ENCODE peak calls at places on chromosomes 13 and 19, in six cellular contexts. T is HAP-1, L is lower lobe of right lung, G is cardiac muscle cell, V is adipocyte, D is left lung. B is an unnamed sample.

GRCh38 chr19:58555920-58556632 is 1.2 kb upstream of the CHMP2A start:
- DNase-seq in D (no peak), L (no peak), G (no peak), V (no peak), T (no peak), B (no peak)

GRCh38 chr19:9431475-9431874 is 3.9 kb downstream of the ZNF266 start:
- DNase-seq in V (peak; percentile 43), G (peak; percentile 49), T (peak; percentile 30), L (no peak), D (no peak), B (peak; percentile 51)

GRCh38 chr19:40908981-40909380 is 26.9 kb upstream of the CYP2A7 start:
- DNase-seq in D (no peak), V (no peak), L (no peak), T (peak; percentile 66), G (no peak), B (no peak)

GRCh38 chr13:28071424-28071823 is 29.0 kb downstream of the FLT3 start:
- DNase-seq in D (no peak), L (no peak), T (no peak), V (no peak), G (no peak), B (no peak)

GRCh38 chr13:28047784-28048388 is 52.5 kb downstream of the FLT3 start:
- DNase-seq in T (no peak), D (no peak), L (no peak), V (no peak), G (no peak), B (no peak)

GRCh38 chr19:51548891-51549305 is 17.4 kb upstream of the SIGLEC6 start:
- DNase-seq in G (no peak), D (no peak), V (no peak), L (no peak), T (no peak), B (no peak)

GRCh38 chr13:43240278-43240677 is 216.9 kb downstream of the DNAJC15 start:
- DNase-seq in V (no peak), G (no peak), D (no peak), L (no peak), T (no peak), B (no peak)

GRCh38 chr13:113102727-113103126 is 2.9 kb upstream of the F7 start:
- DNase-seq in T (no peak), D (peak; percentile 9), L (no peak), G (no peak), V (no peak), B (no peak)

GRCh38 chr19:12769689-12770088 is 5.7 kb downstream of the HOOK2 start:
- DNase-seq in V (no peak), T (no peak), G (no peak), D (peak; percentile 85), L (peak; percentile 77), B (no peak)

GRCh38 chr13:52405767-52406494 is at the start of gene THSD1:
- DNase-seq in G (peak; percentile 52), D (peak; percentile 85), V (peak; percentile 63), T (peak; percentile 30), L (peak; percentile 69), B (no peak)

GRCh38 chr13:48155850-48156249 is 60.9 kb upstream of the MED4 start:
- DNase-seq in V (peak; percentile 7), T (no peak), L (no peak), D (no peak), G (peak; percentile 69), B (no peak)

GRCh38 chr19:50721441-50722137 is 1.6 kb upstream of the CLEC11A start:
- DNase-seq in L (no peak), V (peak; percentile 7), T (no peak), G (no peak), D (no peak), B (no peak)

GRCh38 chr13:78160793-78161192 is 242.2 kb upstream of the EDNRB start:
- DNase-seq in T (no peak), D (no peak), G (peak; percentile 19), V (peak; percentile 77), L (no peak), B (no peak)

GRCh38 chr13:73898899-73899298 is 235.3 kb downstream of the KLF12 start:
- DNase-seq in D (peak; percentile 31), G (no peak), T (no peak), V (no peak), L (no peak), B (no peak)

GRCh38 chr13:26785845-26786630 is 25.5 kb upstream of the GPR12 start:
- DNase-seq in V (no peak), G (peak; percentile 14), T (peak; percentile 37), D (peak; percentile 81), L (no peak), B (no peak)

GRCh38 chr13:44853641-44854040 is 135.6 kb downstream of the NUFIP1 start:
- DNase-seq in D (no peak), G (peak; percentile 21), T (no peak), L (no peak), V (no peak), B (no peak)

GRCh38 chr13:114151565-114152284 is 19.3 kb upstream of the RASA3 start:
- DNase-seq in V (no peak), T (no peak), G (peak; percentile 63), L (peak; percentile 80), D (peak; percentile 80), B (no peak)

GRCh38 chr13:44109986-44110640 is 230.4 kb downstream of the LACC1 start:
- DNase-seq in D (no peak), G (no peak), L (no peak), T (no peak), V (no peak), B (no peak)

GRCh38 chr19:12664406-12665280 is 1.9 kb downstream of the MAN2B1 start:
- DNase-seq in D (no peak), L (no peak), V (no peak), G (no peak), T (peak; percentile 80), B (no peak)

GRCh38 chr19:9528757-9529336 is 9.6 kb downstream of the ZNF426 start:
- DNase-seq in D (no peak), T (no peak), V (peak; percentile 1), G (peak; percentile 6), L (no peak), B (no peak)

GRCh38 chr19:5615756-5616327 is 6.7 kb downstream of the SAFB2 start:
- DNase-seq in G (no peak), V (no peak), T (no peak), D (no peak), L (no peak), B (no peak)

GRCh38 chr19:12838182-12838890 is at the start of gene MAST1:
- DNase-seq in D (peak; percentile 81), V (peak; percentile 63), T (peak; percentile 79), G (peak; percentile 27), L (peak; percentile 47), B (no peak)

GRCh38 chr13:100734194-100734720 is 59.7 kb upstream of the TMTC4 start:
- DNase-seq in L (no peak), T (no peak), G (no peak), V (no peak), D (no peak), B (no peak)

GRCh38 chr13:76319921-76320320 is 566.3 kb downstream of the KCTD12 start:
- DNase-seq in T (no peak), L (no peak), D (no peak), G (no peak), V (no peak), B (no peak)
- H3K4me3 ChIP-seq in T (no peak overlapping the region), L (no peak overlapping the region), D (no peak overlapping the region), G (no peak overlapping the region), V (no peak overlapping the region), B (no peak overlapping the region)

DNA sequence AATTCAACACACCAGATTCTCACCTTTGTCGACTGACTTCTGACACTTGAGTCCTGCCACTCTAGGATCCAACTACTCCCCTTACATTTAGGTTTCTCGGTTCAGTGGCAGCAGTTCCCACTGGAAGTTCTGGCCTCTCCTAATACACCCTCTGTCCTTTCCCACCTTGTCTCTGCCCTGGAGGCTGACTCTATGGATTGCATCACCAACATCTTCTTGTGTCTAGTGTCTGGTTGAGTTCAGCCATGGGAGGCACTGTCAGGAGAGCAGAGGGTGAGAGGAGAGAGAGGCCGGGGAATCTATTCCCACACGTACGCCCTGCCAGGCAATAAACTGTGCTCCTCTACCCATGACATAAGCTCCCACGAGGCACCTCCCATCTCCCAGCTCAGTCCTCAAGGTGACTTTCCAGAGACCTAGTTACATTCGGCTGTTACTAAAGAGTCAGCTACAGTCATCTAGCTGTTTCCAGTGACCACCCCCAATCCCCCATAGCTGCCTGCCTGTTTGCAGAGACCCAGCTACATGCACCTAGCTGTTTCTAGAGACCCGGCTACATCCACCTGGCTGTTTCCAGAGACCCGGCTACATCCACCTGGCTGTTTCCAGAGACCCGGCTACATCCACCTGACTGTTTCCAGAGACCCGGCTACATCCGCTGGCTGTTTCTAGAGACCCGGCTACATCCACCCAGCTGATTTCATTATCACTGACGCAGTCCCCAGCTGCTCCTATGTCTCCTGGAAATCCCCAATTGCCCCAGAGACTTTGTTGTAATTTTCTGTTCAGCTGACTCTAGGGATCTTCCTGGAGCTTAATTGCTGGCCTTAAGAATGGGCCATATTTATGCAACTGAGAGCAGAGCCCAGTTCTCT is 8.1 kb upstream of the LILRB4 start:
- DNase-seq in V (no peak), T (no peak), D (no peak), G (no peak), L (no peak), B (no peak)
- H3K4me3 ChIP-seq in V (no peak overlapping the region), T (no peak overlapping the region), D (no peak overlapping the region), G (no peak overlapping the region), L (no peak overlapping the region), B (no peak overlapping the region)

GRCh38 chr13:56166864-56167263 is 973.9 kb upstream of the PRR20A start:
- DNase-seq in D (no peak), L (no peak), G (no peak), V (no peak), T (no peak), B (peak; percentile 36)
- H3K4me3 ChIP-seq in D (no peak overlapping the region), L (no peak overlapping the region), G (no peak overlapping the region), V (no peak overlapping the region), T (no peak overlapping the region), B (no peak overlapping the region)

DNA sequence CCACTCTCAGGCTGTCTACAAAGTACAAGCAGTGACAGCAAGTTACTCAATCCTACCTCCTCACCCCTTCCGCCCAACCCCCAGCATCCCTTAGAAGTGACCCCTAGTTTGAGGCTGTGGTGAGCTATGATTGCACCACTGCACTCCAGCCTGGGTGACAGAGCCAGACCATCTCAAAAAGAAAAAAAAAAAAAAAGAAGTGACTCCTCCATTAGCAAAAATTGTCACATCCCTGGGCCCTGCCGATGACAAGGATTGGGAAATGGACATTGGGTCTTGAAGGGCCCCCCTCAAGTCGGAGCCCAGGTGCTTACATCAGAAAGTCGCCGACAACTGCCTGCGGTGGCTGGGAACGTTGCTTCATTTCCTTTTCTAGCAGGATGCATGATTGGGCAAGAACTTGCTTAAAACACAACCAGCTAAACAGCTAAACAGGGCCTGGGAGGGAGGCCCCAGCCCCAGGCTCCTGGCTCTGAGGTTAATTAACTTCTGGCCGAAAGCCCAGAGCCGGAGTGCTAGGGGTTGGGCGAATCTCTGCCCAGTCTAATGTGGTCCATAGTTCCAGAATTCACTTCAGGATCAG is 15.3 kb downstream of the RAB3D start:
- DNase-seq in G (peak; percentile 98), D (peak; percentile 93), V (peak; percentile 99), L (peak; percentile 89), T (peak; percentile 49), B (no peak)
- H3K4me3 ChIP-seq in G (no peak overlapping the region), D (no peak overlapping the region), V (peak overlapping the region; percentile 36), L (peak overlapping the region; percentile 2), T (no peak overlapping the region), B (no peak overlapping the region)

GRCh38 chr19:17077447-17078028 is 2.0 kb downstream of the MYO9B start:
- DNase-seq in L (no peak), G (no peak), D (peak; percentile 17), T (no peak), V (no peak), B (no peak)
- H3K4me3 ChIP-seq in L (peak overlapping the region; percentile 76), G (no peak overlapping the region), D (no peak overlapping the region), T (no peak overlapping the region), V (peak overlapping the region; percentile 94), B (peak overlapping the region; percentile 82)